ENCODE peak calls at places on chromosomes 11 and 22, in eight cellular contexts. One of them, this sample, is unnamed.

GRCh38 chr11:123430736-123431356 is 777 bp downstream of the GRAMD1B start:
- DNase-seq in right cardiac atrium: peak
- DNase-seq in A549: peak
- DNase-seq in amniotic stem cell: no peak
- DNase-seq in thoracic aorta: no peak
- DNase-seq in effector memory CD4-positive, alpha-beta T cell: peak
- DNase-seq in stimulated activated CD8-positive, alpha-beta memory T cell treated with anti-CD3 and anti-CD28 coated beads, Interleukin-4, amount 100 ng/mL, for 48 hours: peak
- DNase-seq in PC-9: peak
- DNase-seq in this sample: peak

GRCh38 chr22:45336971-45337431 is 27.3 kb downstream of the FAM118A start:
- DNase-seq in thoracic aorta: peak
- DNase-seq in stimulated activated CD8-positive, alpha-beta memory T cell treated with anti-CD3 and anti-CD28 coated beads, Interleukin-4, amount 100 ng/mL, for 48 hours: no peak
- DNase-seq in A549: no peak
- DNase-seq in amniotic stem cell: no peak
- DNase-seq in right cardiac atrium: peak
- DNase-seq in PC-9: no peak
- DNase-seq in effector memory CD4-positive, alpha-beta T cell: no peak
- DNase-seq in this sample: no peak

GRCh38 chr22:41411021-41411851 is 29.5 kb downstream of the TEF start:
- DNase-seq in PC-9: no peak
- DNase-seq in A549: no peak
- DNase-seq in amniotic stem cell: no peak
- DNase-seq in right cardiac atrium: no peak
- DNase-seq in stimulated activated CD8-positive, alpha-beta memory T cell treated with anti-CD3 and anti-CD28 coated beads, Interleukin-4, amount 100 ng/mL, for 48 hours: no peak
- DNase-seq in thoracic aorta: peak
- DNase-seq in effector memory CD4-positive, alpha-beta T cell: no peak
- DNase-seq in this sample: no peak

GRCh38 chr11:59807047-59807446 is 3.5 kb downstream of the MRPL16 start:
- DNase-seq in thoracic aorta: no peak
- DNase-seq in A549: no peak
- DNase-seq in amniotic stem cell: no peak
- DNase-seq in right cardiac atrium: no peak
- DNase-seq in stimulated activated CD8-positive, alpha-beta memory T cell treated with anti-CD3 and anti-CD28 coated beads, Interleukin-4, amount 100 ng/mL, for 48 hours: no peak
- DNase-seq in PC-9: no peak
- DNase-seq in effector memory CD4-positive, alpha-beta T cell: no peak
- DNase-seq in this sample: no peak

GRCh38 chr11:71086687-71087258 is 165.6 kb downstream of the SHANK2 start:
- DNase-seq in effector memory CD4-positive, alpha-beta T cell: no peak
- DNase-seq in right cardiac atrium: no peak
- DNase-seq in A549: peak
- DNase-seq in amniotic stem cell: no peak
- DNase-seq in thoracic aorta: no peak
- DNase-seq in stimulated activated CD8-positive, alpha-beta memory T cell treated with anti-CD3 and anti-CD28 coated beads, Interleukin-4, amount 100 ng/mL, for 48 hours: no peak
- DNase-seq in PC-9: peak
- DNase-seq in this sample: no peak

GRCh38 chr11:36487619-36488018 is 22.5 kb downstream of the TRAF6 start:
- DNase-seq in right cardiac atrium: no peak
- DNase-seq in stimulated activated CD8-positive, alpha-beta memory T cell treated with anti-CD3 and anti-CD28 coated beads, Interleukin-4, amount 100 ng/mL, for 48 hours: no peak
- DNase-seq in A549: no peak
- DNase-seq in effector memory CD4-positive, alpha-beta T cell: no peak
- DNase-seq in thoracic aorta: no peak
- DNase-seq in PC-9: no peak
- DNase-seq in amniotic stem cell: no peak
- DNase-seq in this sample: no peak

GRCh38 chr11:122241561-122241960 is 125.5 kb upstream of the BLID start:
- DNase-seq in PC-9: no peak
- DNase-seq in thoracic aorta: no peak
- DNase-seq in stimulated activated CD8-positive, alpha-beta memory T cell treated with anti-CD3 and anti-CD28 coated beads, Interleukin-4, amount 100 ng/mL, for 48 hours: no peak
- DNase-seq in A549: no peak
- DNase-seq in amniotic stem cell: no peak
- DNase-seq in effector memory CD4-positive, alpha-beta T cell: no peak
- DNase-seq in right cardiac atrium: no peak
- DNase-seq in this sample: no peak

GRCh38 chr11:32420937-32421532 is 14.3 kb downstream of the WT1 start:
- DNase-seq in stimulated activated CD8-positive, alpha-beta memory T cell treated with anti-CD3 and anti-CD28 coated beads, Interleukin-4, amount 100 ng/mL, for 48 hours: no peak
- DNase-seq in thoracic aorta: no peak
- DNase-seq in A549: no peak
- DNase-seq in effector memory CD4-positive, alpha-beta T cell: peak
- DNase-seq in right cardiac atrium: no peak
- DNase-seq in PC-9: peak
- DNase-seq in amniotic stem cell: no peak
- DNase-seq in this sample: no peak

GRCh38 chr22:50473855-50474671 is 772 bp downstream of the SBF1 start:
- DNase-seq in PC-9: peak
- DNase-seq in stimulated activated CD8-positive, alpha-beta memory T cell treated with anti-CD3 and anti-CD28 coated beads, Interleukin-4, amount 100 ng/mL, for 48 hours: peak
- DNase-seq in amniotic stem cell: no peak
- DNase-seq in right cardiac atrium: peak
- DNase-seq in thoracic aorta: no peak
- DNase-seq in effector memory CD4-positive, alpha-beta T cell: no peak
- DNase-seq in A549: no peak
- DNase-seq in this sample: no peak

GRCh38 chr22:17228725-17229126 is 9.5 kb upstream of the ADA2 start:
- DNase-seq in thoracic aorta: no peak
- DNase-seq in A549: peak
- DNase-seq in effector memory CD4-positive, alpha-beta T cell: no peak
- DNase-seq in stimulated activated CD8-positive, alpha-beta memory T cell treated with anti-CD3 and anti-CD28 coated beads, Interleukin-4, amount 100 ng/mL, for 48 hours: no peak
- DNase-seq in right cardiac atrium: no peak
- DNase-seq in amniotic stem cell: no peak
- DNase-seq in PC-9: no peak
- DNase-seq in this sample: no peak

GRCh38 chr11:44788536-44789227 is 61.9 kb downstream of the TSPAN18 start:
- DNase-seq in thoracic aorta: no peak
- DNase-seq in PC-9: no peak
- DNase-seq in stimulated activated CD8-positive, alpha-beta memory T cell treated with anti-CD3 and anti-CD28 coated beads, Interleukin-4, amount 100 ng/mL, for 48 hours: no peak
- DNase-seq in right cardiac atrium: peak
- DNase-seq in amniotic stem cell: no peak
- DNase-seq in A549: no peak
- DNase-seq in effector memory CD4-positive, alpha-beta T cell: no peak
- DNase-seq in this sample: no peak

This sample was measured in T follicular helper cell.